ENCODE peak calls at places on chromosomes 11 and 22, in six cellular contexts. J, N, W, P, C and H are unnamed samples. For H3K4me1, the result is how much of the 10 kb centered on the place peaks cover.

GRCh38 chr11:43278302-43278956 is 33.4 kb upstream of the API5 start:
- DNase-seq in J (no peak), C (peak), W (peak), N (no peak), P (no peak), H (no peak)

GRCh38 chr22:44913198-44913983 is 96.4 kb downstream of the PHF21B start:
- DNase-seq in J (no peak), P (no peak), N (no peak), W (no peak), C (no peak), H (no peak)

GRCh38 chr22:17161991-17162390 is 2.9 kb upstream of the HDHD5 start:
- DNase-seq in N (no peak), J (no peak), W (no peak), C (no peak), P (no peak), H (no peak)

GRCh38 chr22:31141551-31141950 is 1.2 kb upstream of the PLA2G3 start:
- DNase-seq in N (no peak), J (no peak), W (no peak), C (no peak), P (no peak), H (no peak)

GRCh38 chr11:15987044-15987443 is 369.3 kb downstream of the SOX6 start:
- DNase-seq in C (no peak), N (no peak), P (no peak), J (no peak), W (no peak), H (no peak)

GRCh38 chr11:73100578-73100977 is 41.5 kb downstream of the FCHSD2 start:
- DNase-seq in W (no peak), J (no peak), P (no peak), C (no peak), N (no peak), H (no peak)

GRCh38 chr11:103016031-103016430 is 60.5 kb upstream of the MMP13 start:
- DNase-seq in N (no peak), J (no peak), P (no peak), C (no peak), W (no peak), H (no peak)

GRCh38 chr22:26589367-26589844 is 526 bp downstream of the TPST2 start:
- DNase-seq in P (peak), J (peak), C (peak), N (no peak), W (peak), H (peak)

GRCh38 chr11:68342459-68343158 is 30.2 kb downstream of the LRP5 start:
- DNase-seq in W (no peak), N (no peak), C (no peak), J (no peak), P (no peak), H (no peak)

GRCh38 chr11:1926156-1927031 is 6.9 kb downstream of the TNNT3 start:
- DNase-seq in C (no peak), W (no peak), J (no peak), N (no peak), P (no peak), H (no peak)

GRCh38 chr11:12066799-12067508 is 43.4 kb upstream of the MICAL2 start:
- DNase-seq in J (peak), C (no peak), P (no peak), N (no peak), W (no peak), H (no peak)

GRCh38 chr22:26066534-26066933 is 102.7 kb upstream of the SEZ6L start:
- DNase-seq in C (no peak), P (no peak), N (peak), J (no peak), W (peak), H (no peak)

GRCh38 chr11:120027546-120028180 is 110.2 kb downstream of the TRIM29 start:
- DNase-seq in C (no peak), P (no peak), N (no peak), W (no peak), J (no peak), H (no peak)

GRCh38 chr11:46112961-46113617 is 8.2 kb downstream of the PHF21A start:
- DNase-seq in C (peak), J (no peak), N (no peak), P (no peak), W (peak), H (no peak)

GRCh38 chr11:5550440-5551095 is 2.2 kb upstream of the OR52H1 start:
- DNase-seq in J (no peak), W (no peak), P (no peak), C (peak), N (no peak), H (no peak)

GRCh38 chr11:26777276-26777939 is 55.5 kb upstream of the SLC5A12 start:
- DNase-seq in J (no peak), P (no peak), N (no peak), W (no peak), C (no peak), H (no peak)

GRCh38 chr22:40128989-40129388 is 48.7 kb upstream of the TNRC6B start:
- DNase-seq in P (no peak), N (no peak), W (no peak), C (no peak), J (no peak), H (no peak)

GRCh38 chr11:34492806-34493414 is 20.7 kb downstream of the ELF5 start:
- DNase-seq in N (peak), C (peak), P (no peak), W (peak), J (peak), H (no peak)

GRCh38 chr11:27971256-27971655 is 136.7 kb downstream of the KIF18A start:
- DNase-seq in C (no peak), N (no peak), P (no peak), J (no peak), W (no peak), H (no peak)

GRCh38 chr22:42924436-42924835 is 67.4 kb upstream of the ARFGAP3 start:
- DNase-seq in J (no peak), W (no peak), P (no peak), C (no peak), N (no peak), H (no peak)

GRCh38 chr22:42920101-42920820 is 63.2 kb upstream of the ARFGAP3 start:
- DNase-seq in N (no peak), J (no peak), C (no peak), P (no peak), W (no peak), H (no peak)

GRCh38 chr22:42925598-42925997 is 68.5 kb upstream of the ARFGAP3 start:
- DNase-seq in N (no peak), W (no peak), P (no peak), C (no peak), J (no peak), H (no peak)

GRCh38 chr22:42921301-42921700 is 64.2 kb upstream of the ARFGAP3 start:
- DNase-seq in C (no peak), N (no peak), J (no peak), W (no peak), P (no peak), H (no peak)

GRCh38 chr22:42922374-42923177 is 65.5 kb upstream of the ARFGAP3 start:
- DNase-seq in N (no peak), P (no peak), W (no peak), J (no peak), C (no peak), H (no peak)
- H3K4me1 ChIP-seq in N (under half), P (half or more), W (under half), J (half or more), C (under half), H (under half)

GRCh38 chr22:28952857-28953256 is 69.5 kb downstream of the ZNRF3 start:
- DNase-seq in W (peak), C (no peak), N (no peak), J (no peak), P (no peak), H (no peak)
- H3K4me1 ChIP-seq in W (half or more), C (under half), N (under half), J (half or more), P (under half), H (under half)

GRCh38 chr11:72040497-72041363 is 39.6 kb downstream of the NUMA1 start:
- DNase-seq in P (peak), C (peak), J (peak), N (peak), W (peak), H (peak)
- H3K4me1 ChIP-seq in P (half or more), C (under half), J (under half), N (under half), W (under half), H (half or more)

GRCh38 chr11:65428578-65429068 is 6.0 kb downstream of the NEAT1 start:
- DNase-seq in P (no peak), N (no peak), C (peak), W (peak), J (peak), H (peak)
- H3K4me1 ChIP-seq in P (half or more), N (under half), C (under half), W (under half), J (under half), H (half or more)

GRCh38 chr22:43838571-43839307 is 23.6 kb downstream of the SULT4A1 start:
- DNase-seq in N (no peak), W (no peak), C (no peak), P (no peak), J (no peak), H (no peak)

GRCh38 chr22:43839781-43840180 is 22.5 kb downstream of the SULT4A1 start:
- DNase-seq in J (no peak), C (no peak), N (no peak), P (no peak), W (no peak), H (no peak)

GRCh38 chr22:43841742-43842141 is 20.6 kb downstream of the SULT4A1 start:
- DNase-seq in W (no peak), C (no peak), P (no peak), N (no peak), J (no peak), H (no peak)

GRCh38 chr22:43840431-43840830 is 21.9 kb downstream of the SULT4A1 start:
- DNase-seq in J (no peak), C (no peak), W (no peak), P (no peak), N (no peak), H (no peak)

GRCh38 chr22:43840851-43841250 is 21.5 kb downstream of the SULT4A1 start:
- DNase-seq in P (no peak), N (no peak), W (no peak), J (no peak), C (no peak), H (no peak)
- H3K4me1 ChIP-seq in P (under half), N (under half), W (under half), J (under half), C (under half), H (under half)

DNA sequence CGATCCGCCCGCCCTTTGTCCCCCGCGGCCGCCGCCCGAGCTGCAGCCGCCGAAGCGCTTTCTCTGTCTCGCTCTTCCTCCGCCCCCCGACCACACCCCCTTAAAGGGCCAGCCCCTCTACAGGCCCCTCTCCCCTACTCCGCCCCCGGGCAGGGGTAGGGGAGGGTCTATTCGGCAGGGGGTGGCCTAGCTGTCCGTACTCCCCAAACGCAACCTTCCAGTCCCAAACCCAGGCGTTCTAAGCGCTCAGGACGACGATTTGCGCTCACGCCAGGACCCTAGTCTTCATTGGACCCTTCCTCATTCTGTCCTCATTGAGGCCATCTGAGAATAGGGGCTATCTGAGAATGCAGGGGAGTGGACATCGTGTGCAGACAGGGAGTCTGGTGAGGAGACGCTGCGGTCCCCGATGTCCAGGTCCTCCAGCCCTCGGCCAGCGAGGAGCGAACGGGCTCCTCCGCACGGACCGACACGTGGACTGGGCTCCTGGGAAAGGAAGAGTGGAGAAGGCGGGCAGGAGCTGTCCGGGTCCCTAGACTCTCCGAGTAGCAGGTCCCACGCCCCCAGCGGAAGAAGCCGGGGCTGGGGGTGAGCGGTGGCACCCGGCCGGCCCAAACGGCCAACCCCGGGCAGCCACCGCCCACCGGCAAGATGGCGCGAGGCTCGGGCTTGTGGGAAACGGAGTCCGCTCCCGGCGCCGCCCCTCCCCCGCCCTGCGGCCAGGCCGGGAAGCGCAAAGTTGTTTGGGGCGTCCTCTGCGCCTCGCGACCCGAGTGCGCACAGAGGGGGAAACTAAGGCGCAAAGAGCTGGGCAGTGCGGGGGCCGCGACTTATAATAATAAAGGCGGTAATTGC is at the start of gene PPP1R14B:
- DNase-seq in N (no peak), P (peak), J (peak), C (peak), W (peak), H (peak)
- H3K4me1 ChIP-seq in N (under half), P (under half), J (under half), C (half or more), W (under half), H (under half)

DNA sequence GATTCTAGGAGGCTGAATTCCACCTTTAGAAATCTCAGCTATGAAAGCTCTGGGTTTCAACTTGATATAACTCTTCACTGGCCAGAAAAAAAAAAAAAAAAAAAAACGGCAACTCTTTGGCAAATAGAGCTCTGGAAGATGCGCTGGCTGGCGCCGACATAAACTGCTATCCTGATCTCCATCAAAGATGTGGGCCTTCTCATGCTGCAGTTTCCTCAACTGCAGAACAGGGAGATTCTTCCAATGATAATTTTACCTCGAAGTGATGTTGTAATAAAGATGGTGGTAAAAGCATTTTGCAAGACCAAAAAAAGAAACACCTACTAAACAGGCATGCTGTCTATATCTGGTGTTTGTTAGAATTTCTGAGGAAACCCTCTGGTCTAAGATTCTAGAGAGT is 20.2 kb downstream of the FLI1 start:
- DNase-seq in W (no peak), C (no peak), N (no peak), P (no peak), J (no peak), H (no peak)
- H3K4me1 ChIP-seq in W (under half), C (under half), N (under half), P (half or more), J (under half), H (half or more)

DNA sequence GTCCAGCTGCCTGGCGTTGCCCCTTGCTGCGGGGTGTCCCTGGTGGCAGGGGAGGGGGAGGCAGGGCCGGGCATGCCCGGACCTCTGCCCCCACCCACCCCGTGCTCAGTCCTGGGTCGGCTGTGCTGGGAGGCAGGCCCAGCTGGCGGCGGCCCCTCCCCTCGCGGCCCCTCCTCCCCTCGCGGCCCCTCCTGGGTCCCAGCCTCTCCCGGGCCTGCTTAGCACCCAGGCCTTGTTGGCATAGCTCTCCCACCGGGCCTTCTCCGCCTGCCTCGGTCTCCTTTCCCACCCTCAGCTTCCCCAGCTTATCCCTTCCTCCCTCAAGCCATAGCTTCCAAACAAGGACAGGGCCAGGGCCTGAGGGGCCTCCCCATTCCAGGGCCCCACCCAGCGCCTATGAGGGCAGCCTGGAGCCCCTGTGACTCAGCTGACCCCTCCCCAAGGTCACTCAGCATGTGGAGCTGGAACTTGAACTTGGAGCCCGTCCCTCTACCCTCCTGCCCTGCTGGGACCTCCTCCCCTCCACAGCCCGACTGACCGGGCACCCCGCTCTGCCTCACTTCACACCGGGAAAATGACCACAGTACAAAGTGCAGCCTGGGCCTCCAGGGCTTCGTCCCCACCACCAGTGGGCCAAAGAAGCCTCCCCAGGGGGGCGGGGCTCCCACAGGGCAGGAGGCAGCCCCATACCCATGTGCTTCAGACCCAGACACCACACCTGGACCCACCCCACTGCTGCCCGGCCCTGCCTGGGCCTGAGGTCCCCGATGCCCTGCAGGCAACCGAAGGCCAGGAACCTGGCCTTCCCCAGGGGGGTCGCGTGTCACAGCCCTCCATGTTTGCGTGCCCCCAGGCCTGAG is 1.2 kb downstream of the EPS8L2 start:
- DNase-seq in J (peak), N (no peak), C (no peak), W (peak), P (no peak), H (no peak)
- H3K4me1 ChIP-seq in J (under half), N (under half), C (half or more), W (under half), P (under half), H (under half)